ENCODE peak calls at places on chromosome 4, in six cellular contexts. C is NCI-H1048; E is prostate gland; A is CD4-positive, alpha-beta memory T cell; D is epithelial cell of esophagus; L is stimulated activated CD4-positive, alpha-beta T cell treated with anti-CD3 and anti-CD28 coated beads, Interleukin-2, amount 100 ng/mL, for 48 hours. P is an unnamed sample.

GRCh38 chr4:144985536-144985935 is 112.5 kb downstream of the ANAPC10 start:
- DNase-seq in D (no peak), E (no peak), L (no peak), C (no peak), A (no peak), P (no peak)

GRCh38 chr4:38957947-38958346 is 74.3 kb downstream of the TMEM156 start:
- DNase-seq in A (no peak), L (no peak), D (peak; percentile 8), C (no peak), E (no peak), P (no peak)

GRCh38 chr4:69710580-69710979 is 49.8 kb downstream of the SULT1B1 start:
- DNase-seq in A (no peak), L (no peak), D (no peak), C (no peak), E (no peak), P (no peak)

GRCh38 chr4:184329235-184330007 is 111.7 kb upstream of the ENPP6 start:
- DNase-seq in A (no peak), L (no peak), D (peak; percentile 59), E (peak; percentile 66), C (no peak), P (no peak)

GRCh38 chr4:15794905-15795304 is 16.8 kb downstream of the CD38 start:
- DNase-seq in L (no peak), D (no peak), E (no peak), C (no peak), A (no peak), P (no peak)

GRCh38 chr4:54230479-54231418 is 1.7 kb downstream of the PDGFRA start:
- DNase-seq in E (no peak), D (peak; percentile 37), A (no peak), C (no peak), L (no peak), P (peak; percentile 92)

GRCh38 chr4:5759236-5760075 is 48.5 kb downstream of the EVC start:
- DNase-seq in D (peak; percentile 71), C (no peak), A (no peak), E (no peak), L (no peak), P (no peak)

GRCh38 chr4:153649572-153649991 is 34.5 kb upstream of the TLR2 start:
- DNase-seq in D (peak; percentile 56), E (no peak), L (no peak), C (no peak), A (no peak), P (no peak)

GRCh38 chr4:135838889-135839288 is 1637.3 kb upstream of the PABPC4L start:
- DNase-seq in D (peak; percentile 53), A (no peak), L (no peak), C (no peak), E (no peak), P (no peak)

GRCh38 chr4:75484195-75484594 is 30.0 kb downstream of the RCHY1 start:
- DNase-seq in C (no peak), E (no peak), A (no peak), D (no peak), L (no peak), P (no peak)

GRCh38 chr4:73606465-73606974 is 13.7 kb downstream of the RASSF6 start:
- DNase-seq in L (no peak), D (no peak), E (no peak), A (no peak), C (peak; percentile 14), P (no peak)

GRCh38 chr4:144450526-144450925 is 195.4 kb upstream of the HHIP start:
- DNase-seq in L (no peak), D (no peak), E (no peak), A (no peak), C (no peak), P (no peak)

GRCh38 chr4:39043697-39044363 is 11.6 kb upstream of the TMEM156 start:
- DNase-seq in C (no peak), E (no peak), L (no peak), A (no peak), D (peak; percentile 45), P (peak; percentile 71)

GRCh38 chr4:98939892-98940298 is 11.0 kb upstream of the EIF4E start:
- DNase-seq in C (no peak), E (peak; percentile 8), L (no peak), D (peak; percentile 73), A (peak; percentile 21), P (peak; percentile 75)

GRCh38 chr4:125703443-125703842 is 388.7 kb downstream of the FAT4 start:
- DNase-seq in A (no peak), C (no peak), L (no peak), D (peak; percentile 33), E (no peak), P (no peak)

GRCh38 chr4:155967098-155967497 is 13.4 kb upstream of the CTSO start:
- DNase-seq in A (no peak), D (peak; percentile 20), L (no peak), E (no peak), C (no peak), P (no peak)

GRCh38 chr4:72701987-72702819 is 133.2 kb upstream of the ADAMTS3 start:
- DNase-seq in C (peak; percentile 7), L (peak; percentile 10), D (peak; percentile 58), A (peak; percentile 12), E (peak; percentile 43), P (peak; percentile 80)

GRCh38 chr4:39621582-39621981 is 17.1 kb downstream of the SMIM14 start:
- DNase-seq in C (no peak), A (no peak), D (peak; percentile 74), E (no peak), L (no peak), P (no peak)

GRCh38 chr4:8247047-8247930 is 22.3 kb upstream of the HTRA3 start:
- DNase-seq in D (no peak), L (no peak), A (no peak), C (no peak), E (no peak), P (peak; percentile 74)